ENCODE peak calls at places on chromosome 4, in four cellular contexts. One of them, this sample, is unnamed.

GRCh38 chr4:743463-744211 is 38.0 kb downstream of the PCGF3 start:
- DNase-seq in HS-27A: no peak
- DNase-seq in GOT3: no peak
- DNase-seq in KBM-7: no peak
- DNase-seq in this sample: no peak

GRCh38 chr4:7511509-7511908 is 76.8 kb upstream of the PSAPL1 start:
- DNase-seq in HS-27A: no peak
- DNase-seq in GOT3: no peak
- DNase-seq in KBM-7: no peak
- DNase-seq in this sample: no peak

GRCh38 chr4:61011051-61011450 is 189.1 kb upstream of the ADGRL3 start:
- DNase-seq in KBM-7: no peak
- DNase-seq in HS-27A: peak
- DNase-seq in GOT3: no peak
- DNase-seq in this sample: no peak

GRCh38 chr4:7411896-7412585 is 22.7 kb downstream of the PSAPL1 start:
- DNase-seq in GOT3: no peak
- DNase-seq in KBM-7: no peak
- DNase-seq in HS-27A: no peak
- DNase-seq in this sample: no peak

GRCh38 chr4:182478475-182478874 is 235.3 kb downstream of the TENM3 start:
- DNase-seq in KBM-7: peak
- DNase-seq in GOT3: no peak
- DNase-seq in HS-27A: peak
- DNase-seq in this sample: no peak

GRCh38 chr4:114813961-114814360 is 215.4 kb downstream of the UGT8 start:
- DNase-seq in KBM-7: no peak
- DNase-seq in GOT3: no peak
- DNase-seq in HS-27A: no peak
- DNase-seq in this sample: no peak

GRCh38 chr4:56786955-56787354 is 34.5 kb downstream of the SPINK2 start:
- DNase-seq in KBM-7: no peak
- DNase-seq in HS-27A: no peak
- DNase-seq in GOT3: no peak
- DNase-seq in this sample: no peak

GRCh38 chr4:64539234-64539849 is 130.1 kb upstream of the TECRL start:
- DNase-seq in KBM-7: peak
- DNase-seq in GOT3: no peak
- DNase-seq in HS-27A: peak
- DNase-seq in this sample: peak

This sample was measured in iPS DF 6.9.